ENCODE peak calls at places on chromosomes 1 and 21, in eight cellular contexts. One of them, this sample, is unnamed.

GRCh38 chr1:85244271-85245053 is 15.0 kb downstream of the C1orf52 start:
- DNase-seq in kidney: no peak
- DNase-seq in astrocyte of the spinal cord: no peak
- DNase-seq in uterus: no peak
- DNase-seq in GM12864: no peak
- DNase-seq in fibroblast of pulmonary artery: peak; percentile 52
- DNase-seq in H9: no peak
- DNase-seq in CD4-positive, alpha-beta T cell: no peak
- DNase-seq in this sample: no peak

GRCh38 chr21:19031956-19032355 is 628.4 kb upstream of the TMPRSS15 start:
- DNase-seq in kidney: no peak
- DNase-seq in astrocyte of the spinal cord: no peak
- DNase-seq in uterus: no peak
- DNase-seq in GM12864: no peak
- DNase-seq in fibroblast of pulmonary artery: no peak
- DNase-seq in H9: no peak
- DNase-seq in CD4-positive, alpha-beta T cell: no peak
- DNase-seq in this sample: peak; percentile 23

GRCh38 chr1:114540202-114540601 is 29.2 kb upstream of the TRIM33 start:
- DNase-seq in kidney: no peak
- DNase-seq in astrocyte of the spinal cord: no peak
- DNase-seq in uterus: no peak
- DNase-seq in GM12864: no peak
- DNase-seq in fibroblast of pulmonary artery: no peak
- DNase-seq in H9: no peak
- DNase-seq in CD4-positive, alpha-beta T cell: no peak
- DNase-seq in this sample: no peak

GRCh38 chr1:52801011-52801410 is 41.5 kb upstream of the ZYG11A start:
- DNase-seq in kidney: no peak
- DNase-seq in astrocyte of the spinal cord: no peak
- DNase-seq in uterus: no peak
- DNase-seq in GM12864: no peak
- DNase-seq in fibroblast of pulmonary artery: no peak
- DNase-seq in H9: no peak
- DNase-seq in CD4-positive, alpha-beta T cell: no peak
- DNase-seq in this sample: no peak

GRCh38 chr1:64183380-64183984 is 19.9 kb upstream of the UBE2U start:
- DNase-seq in kidney: no peak
- DNase-seq in astrocyte of the spinal cord: no peak
- DNase-seq in uterus: peak; percentile 27
- DNase-seq in GM12864: no peak
- DNase-seq in fibroblast of pulmonary artery: peak; percentile 51
- DNase-seq in H9: peak; percentile 59
- DNase-seq in CD4-positive, alpha-beta T cell: no peak
- DNase-seq in this sample: no peak

GRCh38 chr1:171213559-171214454 is 28.7 kb downstream of the FMO2 start:
- DNase-seq in kidney: no peak
- DNase-seq in astrocyte of the spinal cord: no peak
- DNase-seq in uterus: no peak
- DNase-seq in GM12864: no peak
- DNase-seq in fibroblast of pulmonary artery: no peak
- DNase-seq in H9: peak; percentile 39
- DNase-seq in CD4-positive, alpha-beta T cell: no peak
- DNase-seq in this sample: no peak

GRCh38 chr1:23460519-23460918 is 23.5 kb downstream of the ASAP3 start:
- DNase-seq in kidney: no peak
- DNase-seq in astrocyte of the spinal cord: no peak
- DNase-seq in uterus: no peak
- DNase-seq in GM12864: no peak
- DNase-seq in fibroblast of pulmonary artery: no peak
- DNase-seq in H9: no peak
- DNase-seq in CD4-positive, alpha-beta T cell: no peak
- DNase-seq in this sample: no peak

GRCh38 chr1:180586671-180587155 is 27.9 kb downstream of the OVAAL start:
- DNase-seq in kidney: peak; percentile 79
- DNase-seq in astrocyte of the spinal cord: peak; percentile 61
- DNase-seq in uterus: no peak
- DNase-seq in GM12864: no peak
- DNase-seq in fibroblast of pulmonary artery: peak; percentile 62
- DNase-seq in H9: no peak
- DNase-seq in CD4-positive, alpha-beta T cell: no peak
- DNase-seq in this sample: no peak

GRCh38 chr1:75533085-75533484 is 77.8 kb downstream of the SLC44A5 start:
- DNase-seq in kidney: no peak
- DNase-seq in astrocyte of the spinal cord: no peak
- DNase-seq in uterus: no peak
- DNase-seq in GM12864: no peak
- DNase-seq in fibroblast of pulmonary artery: no peak
- DNase-seq in H9: no peak
- DNase-seq in CD4-positive, alpha-beta T cell: no peak
- DNase-seq in this sample: no peak

GRCh38 chr1:182725264-182725965 is 41.0 kb upstream of the RGS8 start:
- DNase-seq in kidney: no peak
- DNase-seq in astrocyte of the spinal cord: peak; percentile 31
- DNase-seq in uterus: no peak
- DNase-seq in GM12864: no peak
- DNase-seq in fibroblast of pulmonary artery: peak; percentile 11
- DNase-seq in H9: no peak
- DNase-seq in CD4-positive, alpha-beta T cell: no peak
- DNase-seq in this sample: no peak

GRCh38 chr1:1892079-1892762 is 1.3 kb upstream of the GNB1 start:
- DNase-seq in kidney: peak; percentile 72
- DNase-seq in astrocyte of the spinal cord: no peak
- DNase-seq in uterus: no peak
- DNase-seq in GM12864: no peak
- DNase-seq in fibroblast of pulmonary artery: no peak
- DNase-seq in H9: no peak
- DNase-seq in CD4-positive, alpha-beta T cell: no peak
- DNase-seq in this sample: no peak

GRCh38 chr1:228404107-228404720 is 2.4 kb downstream of the TRIM11 start:
- DNase-seq in kidney: peak; percentile 50
- DNase-seq in astrocyte of the spinal cord: no peak
- DNase-seq in uterus: no peak
- DNase-seq in GM12864: no peak
- DNase-seq in fibroblast of pulmonary artery: no peak
- DNase-seq in H9: peak; percentile 20
- DNase-seq in CD4-positive, alpha-beta T cell: no peak
- DNase-seq in this sample: no peak

GRCh38 chr21:39736716-39737115 is 8.3 kb upstream of the IGSF5 start:
- DNase-seq in kidney: no peak
- DNase-seq in astrocyte of the spinal cord: no peak
- DNase-seq in uterus: no peak
- DNase-seq in GM12864: no peak
- DNase-seq in fibroblast of pulmonary artery: no peak
- DNase-seq in H9: no peak
- DNase-seq in CD4-positive, alpha-beta T cell: no peak
- DNase-seq in this sample: no peak

GRCh38 chr1:1060281-1061000 is 13.7 kb downstream of the RNF223 start:
- DNase-seq in kidney: no peak
- DNase-seq in astrocyte of the spinal cord: no peak
- DNase-seq in uterus: no peak
- DNase-seq in GM12864: no peak
- DNase-seq in fibroblast of pulmonary artery: no peak
- DNase-seq in H9: no peak
- DNase-seq in CD4-positive, alpha-beta T cell: no peak
- DNase-seq in this sample: no peak

GRCh38 chr1:197955486-197956394 is 38.6 kb downstream of the LHX9 start:
- DNase-seq in kidney: no peak
- DNase-seq in astrocyte of the spinal cord: peak; percentile 27
- DNase-seq in uterus: no peak
- DNase-seq in GM12864: no peak
- DNase-seq in fibroblast of pulmonary artery: peak; percentile 75
- DNase-seq in H9: no peak
- DNase-seq in CD4-positive, alpha-beta T cell: no peak
- DNase-seq in this sample: no peak

GRCh38 chr1:93338426-93338825 is 7.3 kb upstream of the DR1 start:
- DNase-seq in kidney: no peak
- DNase-seq in astrocyte of the spinal cord: peak; percentile 85
- DNase-seq in uterus: no peak
- DNase-seq in GM12864: no peak
- DNase-seq in fibroblast of pulmonary artery: peak; percentile 95
- DNase-seq in H9: no peak
- DNase-seq in CD4-positive, alpha-beta T cell: no peak
- DNase-seq in this sample: no peak

GRCh38 chr1:167418397-167418796 is 99.9 kb downstream of the CD247 start:
- DNase-seq in kidney: no peak
- DNase-seq in astrocyte of the spinal cord: no peak
- DNase-seq in uterus: no peak
- DNase-seq in GM12864: no peak
- DNase-seq in fibroblast of pulmonary artery: peak; percentile 9
- DNase-seq in H9: no peak
- DNase-seq in CD4-positive, alpha-beta T cell: no peak
- DNase-seq in this sample: no peak

GRCh38 chr1:117237701-117238413 is 27.1 kb upstream of the VTCN1 start:
- DNase-seq in kidney: no peak
- DNase-seq in astrocyte of the spinal cord: no peak
- DNase-seq in uterus: peak; percentile 24
- DNase-seq in GM12864: no peak
- DNase-seq in fibroblast of pulmonary artery: peak; percentile 26
- DNase-seq in H9: no peak
- DNase-seq in CD4-positive, alpha-beta T cell: no peak
- DNase-seq in this sample: no peak

GRCh38 chr1:58885998-58886397 is 102.2 kb upstream of the JUN start:
- DNase-seq in kidney: no peak
- DNase-seq in astrocyte of the spinal cord: peak; percentile 80
- DNase-seq in uterus: no peak
- DNase-seq in GM12864: no peak
- DNase-seq in fibroblast of pulmonary artery: no peak
- DNase-seq in H9: no peak
- DNase-seq in CD4-positive, alpha-beta T cell: peak; percentile 16
- DNase-seq in this sample: no peak

GRCh38 chr1:179108644-179109043 is 26.8 kb downstream of the TOR3A start:
- DNase-seq in kidney: no peak
- DNase-seq in astrocyte of the spinal cord: no peak
- DNase-seq in uterus: no peak
- DNase-seq in GM12864: no peak
- DNase-seq in fibroblast of pulmonary artery: no peak
- DNase-seq in H9: no peak
- DNase-seq in CD4-positive, alpha-beta T cell: no peak
- DNase-seq in this sample: no peak

GRCh38 chr1:179103999-179104398 is 22.1 kb downstream of the TOR3A start:
- DNase-seq in kidney: no peak
- DNase-seq in astrocyte of the spinal cord: no peak
- DNase-seq in uterus: no peak
- DNase-seq in GM12864: no peak
- DNase-seq in fibroblast of pulmonary artery: no peak
- DNase-seq in H9: no peak
- DNase-seq in CD4-positive, alpha-beta T cell: no peak
- DNase-seq in this sample: no peak

GRCh38 chr1:179104851-179105250 is 23.0 kb downstream of the TOR3A start:
- DNase-seq in kidney: no peak
- DNase-seq in astrocyte of the spinal cord: no peak
- DNase-seq in uterus: no peak
- DNase-seq in GM12864: no peak
- DNase-seq in fibroblast of pulmonary artery: no peak
- DNase-seq in H9: no peak
- DNase-seq in CD4-positive, alpha-beta T cell: no peak
- DNase-seq in this sample: no peak

GRCh38 chr1:179107706-179108629 is 26.1 kb downstream of the TOR3A start:
- DNase-seq in kidney: no peak
- DNase-seq in astrocyte of the spinal cord: no peak
- DNase-seq in uterus: no peak
- DNase-seq in GM12864: no peak
- DNase-seq in fibroblast of pulmonary artery: no peak
- DNase-seq in H9: no peak
- DNase-seq in CD4-positive, alpha-beta T cell: no peak
- DNase-seq in this sample: no peak

DNA sequence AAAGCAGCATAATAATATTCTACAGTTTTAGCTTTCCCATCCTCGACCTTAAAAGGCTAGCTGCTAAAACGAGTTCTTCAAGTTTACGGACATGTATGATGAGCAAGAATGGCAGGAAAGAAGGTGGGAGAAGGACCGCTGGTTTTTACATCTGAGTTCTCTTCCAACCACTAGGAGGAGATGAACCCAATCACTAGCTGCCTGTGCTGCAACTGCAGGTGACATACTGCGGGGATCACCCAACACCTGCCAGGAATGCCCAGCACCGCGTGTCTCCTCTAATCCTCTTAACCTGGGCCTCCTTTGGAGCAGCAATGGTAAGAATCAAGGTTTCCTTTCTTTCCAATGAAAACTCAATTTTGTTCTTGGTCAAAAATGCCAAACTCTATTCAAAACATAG is 23.5 kb downstream of the TOR3A start:
- DNase-seq in kidney: no peak
- DNase-seq in astrocyte of the spinal cord: no peak
- DNase-seq in uterus: no peak
- DNase-seq in GM12864: no peak
- DNase-seq in fibroblast of pulmonary artery: no peak
- DNase-seq in H9: peak; percentile 81
- DNase-seq in CD4-positive, alpha-beta T cell: no peak
- DNase-seq in this sample: no peak
- TF ChIP-seq CTCF in kidney: no peak
- TF ChIP-seq CTCF in astrocyte of the spinal cord: peak; percentile 52
- TF ChIP-seq CTCF in uterus: peak; percentile 18
- TF ChIP-seq CTCF in GM12864: peak; percentile 55
- TF ChIP-seq CTCF in fibroblast of pulmonary artery: peak; percentile 41
- TF ChIP-seq CTCF in H9: peak; percentile 79
- TF ChIP-seq CTCF in CD4-positive, alpha-beta T cell: no peak
- TF ChIP-seq CTCF in this sample: peak; percentile 31

GRCh38 chr1:220879509-220880366 is 495 bp downstream of the HLX start:
- DNase-seq in kidney: peak; percentile 89
- DNase-seq in astrocyte of the spinal cord: peak; percentile 37
- DNase-seq in uterus: peak; percentile 49
- DNase-seq in GM12864: no peak
- DNase-seq in fibroblast of pulmonary artery: peak; percentile 47
- DNase-seq in H9: peak; percentile 50
- DNase-seq in CD4-positive, alpha-beta T cell: no peak
- DNase-seq in this sample: peak; percentile 70
- TF ChIP-seq CTCF in kidney: no peak
- TF ChIP-seq CTCF in astrocyte of the spinal cord: no peak
- TF ChIP-seq CTCF in uterus: no peak
- TF ChIP-seq CTCF in GM12864: no peak
- TF ChIP-seq CTCF in fibroblast of pulmonary artery: no peak
- TF ChIP-seq CTCF in H9: no peak
- TF ChIP-seq CTCF in CD4-positive, alpha-beta T cell: no peak
- TF ChIP-seq CTCF in this sample: no peak

GRCh38 chr21:41957991-41958766 is 4.4 kb upstream of the C2CD2 start:
- DNase-seq in kidney: peak; percentile 90
- DNase-seq in astrocyte of the spinal cord: peak; percentile 95
- DNase-seq in uterus: peak; percentile 82
- DNase-seq in GM12864: no peak
- DNase-seq in fibroblast of pulmonary artery: peak; percentile 93
- DNase-seq in H9: no peak
- DNase-seq in CD4-positive, alpha-beta T cell: no peak
- DNase-seq in this sample: no peak
- TF ChIP-seq CTCF in kidney: peak; percentile 19
- TF ChIP-seq CTCF in astrocyte of the spinal cord: peak; percentile 21
- TF ChIP-seq CTCF in uterus: peak; percentile 41
- TF ChIP-seq CTCF in GM12864: no peak
- TF ChIP-seq CTCF in fibroblast of pulmonary artery: peak; percentile 38
- TF ChIP-seq CTCF in H9: peak; percentile 44
- TF ChIP-seq CTCF in CD4-positive, alpha-beta T cell: no peak
- TF ChIP-seq CTCF in this sample: no peak

DNA sequence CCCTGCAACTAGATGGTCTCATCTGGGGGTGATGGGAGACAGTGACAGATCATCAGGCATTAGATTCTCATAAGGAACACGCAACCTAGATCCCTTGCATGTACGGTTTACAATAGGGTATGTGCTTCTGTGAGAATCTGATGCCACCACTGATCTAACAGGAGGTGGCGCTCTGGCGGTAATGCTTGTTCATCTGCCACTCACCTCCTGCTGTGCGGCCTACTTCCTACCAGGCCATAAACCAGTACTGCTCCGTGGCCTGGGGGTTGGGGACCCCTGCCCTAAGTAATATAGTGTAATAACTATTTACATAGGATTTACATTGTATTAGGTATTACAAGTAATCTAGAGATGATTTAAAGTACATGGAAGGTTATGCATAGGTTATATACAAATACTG is 134.9 kb downstream of the CLEC20A start:
- DNase-seq in kidney: no peak
- DNase-seq in astrocyte of the spinal cord: no peak
- DNase-seq in uterus: no peak
- DNase-seq in GM12864: peak; percentile 5
- DNase-seq in fibroblast of pulmonary artery: no peak
- DNase-seq in H9: no peak
- DNase-seq in CD4-positive, alpha-beta T cell: no peak
- DNase-seq in this sample: no peak
- TF ChIP-seq CTCF in kidney: no peak
- TF ChIP-seq CTCF in astrocyte of the spinal cord: no peak
- TF ChIP-seq CTCF in uterus: no peak
- TF ChIP-seq CTCF in GM12864: peak; percentile 44
- TF ChIP-seq CTCF in fibroblast of pulmonary artery: no peak
- TF ChIP-seq CTCF in H9: peak; percentile 41
- TF ChIP-seq CTCF in CD4-positive, alpha-beta T cell: no peak
- TF ChIP-seq CTCF in this sample: no peak

This sample was measured in glutamatergic neuron.